ENCODE peak calls at places on chromosomes 6 and 20, in six cellular contexts. L is lung, F is prostate gland, R is GM23338, I is ovary, Z is coronary artery. M is an unnamed sample.

GRCh38 chr20:45111799-45112471 is 3.0 kb downstream of the WFDC5 start:
- DNase-seq in R (peak; percentile 83), Z (no peak), L (peak; percentile 28), F (no peak), I (no peak), M (no peak)

GRCh38 chr6:158718431-158719126 is 68.7 kb downstream of the SYTL3 start:
- DNase-seq in F (no peak), I (no peak), L (no peak), R (peak; percentile 92), Z (no peak), M (no peak)

GRCh38 chr6:31142356-31142755 is 3.5 kb upstream of the PSORS1C2 start:
- DNase-seq in Z (no peak), L (no peak), F (no peak), R (no peak), I (no peak), M (no peak)

GRCh38 chr6:106037060-106037459 is 49.1 kb upstream of the PRDM1 start:
- DNase-seq in F (no peak), Z (no peak), L (no peak), I (no peak), R (no peak), M (no peak)

GRCh38 chr20:63090052-63090451 is 83.3 kb upstream of the BHLHE23 start:
- DNase-seq in R (no peak), I (no peak), Z (no peak), F (no peak), L (no peak), M (no peak)

GRCh38 chr20:4134355-4134834 is 119.0 kb upstream of the RNF24 start:
- DNase-seq in I (no peak), Z (no peak), F (no peak), L (no peak), R (no peak), M (no peak)

GRCh38 chr6:130136803-130137202 is 85.9 kb downstream of the SAMD3 start:
- DNase-seq in Z (no peak), L (no peak), F (no peak), I (no peak), R (no peak), M (no peak)

GRCh38 chr6:34138191-34138590 is 7.7 kb downstream of the GRM4 start:
- DNase-seq in F (no peak), Z (no peak), I (no peak), L (no peak), R (peak; percentile 59), M (no peak)

GRCh38 chr6:168949876-168950499 is 303.7 kb downstream of the THBS2 start:
- DNase-seq in I (no peak), R (no peak), F (no peak), Z (no peak), L (no peak), M (no peak)

GRCh38 chr6:33802186-33803061 is 1.4 kb downstream of the MLN start:
- DNase-seq in L (no peak), F (no peak), R (no peak), I (no peak), Z (no peak), M (no peak)

GRCh38 chr20:59908855-59909254 is 24.6 kb downstream of the SYCP2 start:
- DNase-seq in I (no peak), F (no peak), R (no peak), Z (no peak), L (no peak), M (no peak)

GRCh38 chr6:158571826-158572652 is 12.1 kb downstream of the TMEM181 start:
- DNase-seq in Z (peak; percentile 46), I (no peak), R (no peak), L (peak; percentile 42), F (no peak), M (no peak)

GRCh38 chr6:137451926-137452325 is 42.3 kb downstream of the OLIG3 start:
- DNase-seq in Z (no peak), I (no peak), F (no peak), L (no peak), R (no peak), M (no peak)

GRCh38 chr20:17872920-17873319 is 95.7 kb downstream of the SNX5 start:
- DNase-seq in R (no peak), F (no peak), L (no peak), I (no peak), Z (no peak), M (no peak)

GRCh38 chr6:43492673-43493072 is 15.3 kb downstream of the TJAP1 start:
- DNase-seq in L (no peak), Z (no peak), F (no peak), R (no peak), I (no peak), M (no peak)

GRCh38 chr6:101090281-101090680 is 209.2 kb upstream of the ASCC3 start:
- DNase-seq in F (no peak), Z (no peak), I (no peak), L (no peak), R (no peak), M (no peak)

GRCh38 chr6:21905531-21905930 is 312.0 kb downstream of the SOX4 start:
- DNase-seq in Z (no peak), I (no peak), F (no peak), R (no peak), L (no peak), M (no peak)

GRCh38 chr6:21906826-21907225 is 313.3 kb downstream of the SOX4 start:
- DNase-seq in L (no peak), I (no peak), Z (no peak), F (no peak), R (no peak), M (no peak)

GRCh38 chr6:21907291-21907690 is 313.7 kb downstream of the SOX4 start:
- DNase-seq in R (no peak), I (no peak), Z (no peak), L (no peak), F (no peak), M (no peak)

GRCh38 chr6:21909321-21909720 is 315.8 kb downstream of the SOX4 start:
- DNase-seq in Z (no peak), R (no peak), F (no peak), L (no peak), I (no peak), M (no peak)

DNA sequence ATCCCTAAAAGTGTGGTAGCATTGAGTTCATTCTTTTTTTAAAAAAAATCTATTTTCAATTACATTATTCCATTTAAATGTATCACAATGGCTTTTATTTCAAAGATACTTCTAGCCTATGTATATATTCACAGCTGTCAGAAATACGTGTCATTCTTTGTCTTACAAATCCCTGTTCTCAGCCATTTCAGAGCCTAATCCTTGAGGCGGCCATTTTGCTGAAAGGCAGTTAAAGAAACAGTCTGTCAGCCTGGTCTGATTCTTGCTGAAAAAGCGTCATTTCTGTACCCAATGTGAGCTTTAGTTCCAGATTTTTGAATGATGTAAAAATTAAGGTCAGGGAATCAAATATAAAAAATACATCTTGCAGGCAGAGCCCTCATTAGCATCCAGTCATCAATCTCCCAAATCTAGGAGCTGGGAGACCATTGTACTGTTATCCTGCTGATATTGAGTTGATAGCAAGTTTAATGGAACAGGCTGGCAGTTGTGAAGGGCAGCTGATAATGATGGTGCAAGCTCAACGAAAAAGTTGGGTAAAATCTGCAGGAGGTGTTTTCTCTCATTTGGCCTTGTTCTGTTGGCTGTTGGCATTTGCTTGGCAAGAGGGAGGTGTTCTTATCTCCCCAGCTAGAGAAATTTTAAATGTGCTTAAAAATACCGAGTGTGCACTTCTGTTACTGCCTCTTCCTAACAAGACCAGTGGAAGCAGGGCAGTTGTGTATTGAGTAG is 314.7 kb downstream of the SOX4 start:
- DNase-seq in F (no peak), I (no peak), R (peak; percentile 77), Z (no peak), L (no peak), M (no peak)
- H3K27ac ChIP-seq in F (no peak overlapping the region), I (no peak overlapping the region), R (peak overlapping the region; percentile 6), Z (no peak overlapping the region), L (no peak overlapping the region), M (no peak overlapping the region)

GRCh38 chr6:138765896-138766487 is 7.6 kb upstream of the CCDC28A start:
- DNase-seq in Z (no peak), I (no peak), F (no peak), L (no peak), R (peak; percentile 60), M (no peak)
- TF ChIP-seq CTCF in Z (peak; percentile 21), I (no peak), F (no peak), L (peak; percentile 66), R (no peak), M (peak; percentile 88)

DNA sequence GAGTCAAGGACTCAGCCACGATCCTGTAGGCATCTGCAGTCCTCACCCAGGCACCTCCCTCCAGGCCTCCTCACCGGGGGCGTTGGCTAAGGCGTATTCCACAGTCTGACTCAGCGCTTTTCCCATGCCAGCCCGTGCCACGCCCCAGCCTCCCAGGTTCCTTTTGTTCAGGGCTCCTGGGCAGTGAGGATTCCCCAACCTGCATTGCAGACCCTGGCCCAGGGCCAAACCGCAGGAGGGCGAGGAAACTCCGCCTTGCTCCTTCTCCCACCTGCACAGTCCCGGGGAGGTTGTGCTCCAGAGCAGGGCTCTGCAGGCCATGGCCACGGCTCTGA is 202.8 kb upstream of the CST7 start:
- DNase-seq in F (peak; percentile 22), I (no peak), Z (no peak), R (no peak), L (peak; percentile 61), M (no peak)
- H3K27ac ChIP-seq in F (no peak overlapping the region), I (no peak overlapping the region), Z (no peak overlapping the region), R (no peak overlapping the region), L (no peak overlapping the region), M (no peak overlapping the region)

DNA sequence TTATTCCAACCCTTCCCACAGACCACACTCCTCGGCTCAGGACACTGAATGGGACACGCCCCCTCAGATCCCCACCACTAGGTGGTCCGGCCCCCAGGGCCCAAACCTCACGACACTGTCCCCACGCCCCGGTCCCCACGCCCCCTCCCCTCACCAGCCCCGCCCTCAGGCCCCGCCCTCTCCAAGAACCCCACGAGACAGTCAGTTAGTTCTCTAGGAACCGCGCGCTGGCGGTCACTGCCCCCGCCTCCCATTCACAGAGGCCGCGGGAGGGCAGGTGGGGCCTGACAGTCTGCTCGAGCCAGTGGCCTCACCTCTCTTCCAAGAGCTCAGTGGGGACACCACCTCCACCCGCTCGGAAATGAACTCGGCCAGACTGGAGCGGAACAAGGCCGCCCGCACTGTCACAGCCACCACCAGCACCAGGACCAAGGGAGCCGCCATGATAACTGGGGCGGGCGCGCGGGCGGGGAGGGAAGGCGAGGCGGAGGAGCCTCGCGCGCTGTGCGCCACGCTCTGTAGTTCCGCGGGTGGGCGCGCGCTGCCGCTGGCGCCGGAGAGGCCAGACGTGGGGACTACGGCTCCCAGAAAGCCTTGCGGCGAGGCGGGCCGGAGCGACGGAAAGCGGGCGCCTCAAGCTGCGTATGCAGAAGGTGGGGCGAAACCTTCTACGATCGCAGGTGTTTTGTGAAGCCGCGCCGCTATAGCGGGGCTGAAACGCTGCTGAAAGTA is at the start of gene PIGU:
- DNase-seq in Z (peak; percentile 94), F (peak; percentile 95), I (peak; percentile 93), R (peak; percentile 97), L (peak; percentile 95), M (peak; percentile 94)
- TF ChIP-seq CTCF in Z (no peak), F (no peak), I (no peak), R (no peak), L (peak; percentile 11), M (peak; percentile 63)